ENCODE peak calls at places on chromosomes 5 and 9, in four cellular contexts. Y, G, O and C are unnamed samples.

GRCh38 chr9:93960971-93961841 is 6.1 kb upstream of the BARX1 start:
- DNase-seq in Y (no peak), O (no peak), G (no peak), C (no peak)

GRCh38 chr5:103232393-103232999 is 26.1 kb upstream of the MACIR start:
- DNase-seq in G (no peak), Y (no peak), O (no peak), C (no peak)

GRCh38 chr5:157366741-157367684 is 93.0 kb upstream of the NIPAL4 start:
- DNase-seq in Y (no peak), G (no peak), O (no peak), C (peak)

GRCh38 chr5:87022415-87022814 is 245.3 kb upstream of the RASA1 start:
- DNase-seq in O (no peak), Y (no peak), G (no peak), C (no peak)

GRCh38 chr9:134652291-134653225 is 11.0 kb downstream of the COL5A1 start:
- DNase-seq in G (peak), Y (no peak), O (no peak), C (no peak)

GRCh38 chr5:151480859-151481258 is 33.5 kb downstream of the SLC36A1 start:
- DNase-seq in O (no peak), G (no peak), Y (no peak), C (peak)

GRCh38 chr9:38079410-38080105 is 10.5 kb upstream of the SHB start:
- DNase-seq in G (no peak), O (no peak), Y (no peak), C (peak)

GRCh38 chr9:35559792-35560530 is 45.1 kb upstream of the TESK1 start:
- DNase-seq in Y (no peak), G (no peak), O (no peak), C (no peak)

GRCh38 chr9:135225619-135226228 is 138.3 kb downstream of the OLFM1 start:
- DNase-seq in G (no peak), Y (no peak), O (no peak), C (no peak)

GRCh38 chr9:138024831-138025291 is 147.3 kb downstream of the CACNA1B start:
- DNase-seq in G (no peak), Y (no peak), O (no peak), C (no peak)

GRCh38 chr5:97499605-97500004 is 316.6 kb upstream of the RIOK2 start:
- DNase-seq in O (no peak), Y (peak), G (no peak), C (no peak)

GRCh38 chr9:83744206-83744605 is 36.4 kb upstream of the UBQLN1 start:
- DNase-seq in G (no peak), Y (no peak), O (no peak), C (no peak)

GRCh38 chr9:133819923-133820322 is 81.8 kb upstream of the SARDH start:
- DNase-seq in Y (no peak), O (no peak), G (no peak), C (no peak)

GRCh38 chr9:134208981-134209725 is 44.8 kb upstream of the RNU6ATAC start:
- DNase-seq in Y (peak), G (no peak), O (no peak), C (no peak)

GRCh38 chr5:579746-580366 is 32.3 kb upstream of the CEP72 start:
- DNase-seq in G (no peak), O (no peak), Y (no peak), C (no peak)

GRCh38 chr5:155049569-155050383 is 36.2 kb downstream of the KIF4B start:
- DNase-seq in Y (no peak), O (no peak), G (no peak), C (no peak)

GRCh38 chr5:150412319-150413175 is at the start of gene CD74:
- DNase-seq in O (peak), G (peak), Y (peak), C (peak)

GRCh38 chr5:118220491-118220890 is 767.9 kb downstream of the DTWD2 start:
- DNase-seq in O (no peak), G (no peak), Y (no peak), C (no peak)